ENCODE peak calls at places on chromosomes 12 and 14, in eight cellular contexts. F is WERI-Rb-1, R is HFFc6, I is lower leg skin, M is progenitor cell of endocrine pancreas, L is spleen, U is PC-3, Z is foreskin fibroblast. A is an unnamed sample.
A peak's percentile ranks its signal among the peaks of the same experiment; 100 is the strongest.

GRCh38 chr12:47216150-47216677 is 136.5 kb upstream of the AMIGO2 start:
- DNase-seq in F (no peak), R (no peak), I (no peak), M (no peak), L (peak; percentile 91), U (no peak), Z (no peak), A (no peak)

GRCh38 chr12:79691299-79692248 is 810 bp upstream of the PAWR start:
- DNase-seq in F (no peak), R (peak; percentile 93), I (peak; percentile 22), M (no peak), L (no peak), U (peak; percentile 83), Z (peak; percentile 70), A (no peak)

GRCh38 chr12:8033153-8034044 is 883 bp downstream of the FOXJ2 start:
- DNase-seq in F (peak; percentile 66), R (peak; percentile 24), I (peak; percentile 60), M (no peak), L (peak; percentile 79), U (peak; percentile 26), Z (peak; percentile 33), A (peak; percentile 75)

GRCh38 chr14:35229495-35230089 is 62.6 kb upstream of the PSMA6 start:
- DNase-seq in F (no peak), R (no peak), I (no peak), M (no peak), L (no peak), U (peak; percentile 61), Z (no peak), A (no peak)

GRCh38 chr12:132190012-132190755 is 45.9 kb downstream of the NOC4L start:
- DNase-seq in F (peak; percentile 40), R (no peak), I (no peak), M (no peak), L (peak; percentile 89), U (no peak), Z (no peak), A (no peak)

GRCh38 chr12:53550595-53550994 is 43.3 kb upstream of the NPFF start:
- DNase-seq in F (no peak), R (peak; percentile 42), I (no peak), M (no peak), L (no peak), U (peak; percentile 71), Z (no peak), A (no peak)

GRCh38 chr12:14876833-14877232 is 8.8 kb downstream of the MGP start:
- DNase-seq in F (no peak), R (no peak), I (no peak), M (no peak), L (no peak), U (no peak), Z (no peak), A (no peak)

GRCh38 chr12:89552376-89552775 is 26.5 kb upstream of the POC1B start:
- DNase-seq in F (no peak), R (no peak), I (no peak), M (no peak), L (no peak), U (peak; percentile 32), Z (no peak), A (no peak)

GRCh38 chr14:52333823-52334657 is 19.9 kb downstream of the PTGER2 start:
- DNase-seq in F (no peak), R (no peak), I (no peak), M (no peak), L (no peak), U (no peak), Z (no peak), A (no peak)

GRCh38 chr12:55495490-55495889 is 3.3 kb downstream of the OR6C68 start:
- DNase-seq in F (no peak), R (no peak), I (no peak), M (no peak), L (no peak), U (no peak), Z (no peak), A (no peak)

GRCh38 chr14:65832431-65833253 is 420.1 kb downstream of the FUT8 start:
- DNase-seq in F (no peak), R (no peak), I (peak; percentile 30), M (no peak), L (no peak), U (peak; percentile 24), Z (no peak), A (no peak)

GRCh38 chr12:3928538-3929220 is 55.5 kb upstream of the PARP11 start:
- DNase-seq in F (no peak), R (no peak), I (no peak), M (no peak), L (no peak), U (no peak), Z (no peak), A (no peak)

GRCh38 chr12:120962487-120963054 is 15.8 kb upstream of the HNF1A start:
- DNase-seq in F (no peak), R (peak; percentile 23), I (no peak), M (no peak), L (no peak), U (peak; percentile 91), Z (peak; percentile 10), A (no peak)

GRCh38 chr14:89365071-89365801 is 51.8 kb downstream of the FOXN3 start:
- DNase-seq in F (no peak), R (no peak), I (peak; percentile 36), M (no peak), L (no peak), U (no peak), Z (no peak), A (no peak)

GRCh38 chr14:92495041-92495440 is 18.5 kb upstream of the RIN3 start:
- DNase-seq in F (no peak), R (peak; percentile 74), I (no peak), M (no peak), L (peak; percentile 68), U (no peak), Z (no peak), A (no peak)

GRCh38 chr12:68271346-68271745 is 17.9 kb upstream of the IL22 start:
- DNase-seq in F (no peak), R (peak; percentile 4), I (no peak), M (no peak), L (no peak), U (no peak), Z (peak; percentile 32), A (no peak)

GRCh38 chr12:1840981-1841425 is 20.6 kb downstream of the LRTM2 start:
- DNase-seq in F (no peak), R (no peak), I (no peak), M (no peak), L (peak; percentile 40), U (no peak), Z (no peak), A (no peak)

GRCh38 chr12:55637467-55637866 is 775 bp downstream of the OR10P1 start:
- DNase-seq in F (no peak), R (no peak), I (no peak), M (no peak), L (no peak), U (no peak), Z (no peak), A (no peak)

A was measured in dorsolateral prefrontal cortex.